ENCODE peak calls at places on chromosomes 3 and 15, in nine cellular contexts. D, B, F, P, M, V, U, L and Y are unnamed samples.

GRCh38 chr3:154971771-154972326 is 108.3 kb upstream of the MME start:
- DNase-seq in D (peak; percentile 86), B (no peak), F (peak; percentile 59), P (no peak), M (peak; percentile 59), V (no peak), U (no peak), L (no peak), Y (no peak)

GRCh38 chr3:100295089-100295488 is 34.3 kb downstream of the TBC1D23 start:
- DNase-seq in D (no peak), B (no peak), F (no peak), P (no peak), M (no peak), V (no peak), U (no peak), L (no peak), Y (no peak)

GRCh38 chr15:65363766-65364165 is 14.0 kb downstream of the IGDCC3 start:
- DNase-seq in D (no peak), B (no peak), F (no peak), P (no peak), M (no peak), V (no peak), U (no peak), L (no peak), Y (no peak)

GRCh38 chr3:186742618-186743335 is 25.6 kb downstream of the KNG1 start:
- DNase-seq in D (no peak), B (no peak), F (no peak), P (no peak), M (no peak), V (no peak), U (no peak), L (no peak), Y (no peak)

GRCh38 chr3:182618981-182619591 is 174.2 kb upstream of the ATP11B start:
- DNase-seq in D (no peak), B (peak; percentile 38), F (peak; percentile 72), P (no peak), M (peak; percentile 17), V (peak; percentile 68), U (no peak), L (no peak), Y (no peak)

GRCh38 chr15:67839929-67840746 is at the start of gene RNU6-1:
- DNase-seq in D (peak; percentile 86), B (peak; percentile 83), F (peak; percentile 95), P (peak; percentile 93), M (peak; percentile 93), V (peak; percentile 90), U (peak; percentile 89), L (peak; percentile 91), Y (peak; percentile 94)

GRCh38 chr3:196942915-196943277 is 568 bp upstream of the NCBP2 start:
- DNase-seq in D (no peak), B (no peak), F (no peak), P (peak; percentile 40), M (no peak), V (no peak), U (no peak), L (no peak), Y (no peak)

GRCh38 chr3:99909714-99910508 is 92.2 kb downstream of the CMSS1 start:
- DNase-seq in D (peak; percentile 23), B (peak; percentile 51), F (peak; percentile 72), P (no peak), M (peak; percentile 61), V (peak; percentile 83), U (no peak), L (no peak), Y (no peak)

GRCh38 chr3:187804120-187805106 is 59.1 kb upstream of the BCL6 start:
- DNase-seq in D (no peak), B (no peak), F (no peak), P (no peak), M (no peak), V (no peak), U (no peak), L (no peak), Y (no peak)

GRCh38 chr15:36882487-36883108 is 217.8 kb downstream of the MEIS2 start:
- DNase-seq in D (no peak), B (no peak), F (no peak), P (peak; percentile 50), M (no peak), V (peak; percentile 12), U (no peak), L (no peak), Y (no peak)

GRCh38 chr15:49521802-49522201 is 98.8 kb downstream of the FGF7 start:
- DNase-seq in D (no peak), B (peak; percentile 43), F (no peak), P (no peak), M (no peak), V (no peak), U (no peak), L (no peak), Y (no peak)

GRCh38 chr3:42256135-42256819 is 9.7 kb downstream of the CCK start:
- DNase-seq in D (no peak), B (peak; percentile 14), F (peak; percentile 45), P (no peak), M (peak; percentile 36), V (peak; percentile 41), U (no peak), L (no peak), Y (no peak)

GRCh38 chr15:80384442-80384841 is 19.7 kb upstream of the ARNT2 start:
- DNase-seq in D (no peak), B (no peak), F (no peak), P (no peak), M (no peak), V (no peak), U (no peak), L (no peak), Y (no peak)

GRCh38 chr15:48131324-48131723 is 10.5 kb downstream of the SLC24A5 start:
- DNase-seq in D (no peak), B (no peak), F (no peak), P (no peak), M (no peak), V (no peak), U (no peak), L (no peak), Y (no peak)

GRCh38 chr15:68561146-68561545 is 17.6 kb upstream of the CORO2B start:
- DNase-seq in D (no peak), B (no peak), F (no peak), P (no peak), M (no peak), V (no peak), U (no peak), L (no peak), Y (no peak)

GRCh38 chr3:14216257-14217048 is 37.8 kb downstream of the LSM3 start:
- DNase-seq in D (no peak), B (no peak), F (peak; percentile 80), P (peak; percentile 58), M (no peak), V (no peak), U (no peak), L (peak; percentile 49), Y (no peak)

GRCh38 chr3:30691944-30692343 is 85.5 kb downstream of the TGFBR2 start:
- DNase-seq in D (no peak), B (no peak), F (no peak), P (no peak), M (no peak), V (no peak), U (no peak), L (no peak), Y (no peak)

GRCh38 chr15:64909546-64909945 is 2.2 kb upstream of the ANKDD1A start:
- DNase-seq in D (no peak), B (no peak), F (no peak), P (no peak), M (no peak), V (no peak), U (no peak), L (no peak), Y (no peak)

GRCh38 chr15:45653702-45654424 is 19.0 kb downstream of the SQOR start:
- DNase-seq in D (no peak), B (no peak), F (no peak), P (no peak), M (no peak), V (no peak), U (no peak), L (no peak), Y (no peak)

GRCh38 chr3:62318365-62318751 is 55.0 kb downstream of the FEZF2 start:
- DNase-seq in D (no peak), B (peak; percentile 0), F (no peak), P (no peak), M (no peak), V (no peak), U (no peak), L (peak; percentile 3), Y (no peak)

GRCh38 chr3:113966172-113966571 is 18.4 kb downstream of the ZDHHC23 start:
- DNase-seq in D (no peak), B (no peak), F (no peak), P (no peak), M (no peak), V (no peak), U (no peak), L (no peak), Y (no peak)

GRCh38 chr15:31501536-31502157 is 175.0 kb downstream of the KLF13 start:
- DNase-seq in D (no peak), B (no peak), F (no peak), P (no peak), M (no peak), V (no peak), U (no peak), L (no peak), Y (no peak)

GRCh38 chr3:140277886-140278285 is 342.9 kb downstream of the CLSTN2 start:
- DNase-seq in D (no peak), B (no peak), F (no peak), P (no peak), M (no peak), V (no peak), U (no peak), L (no peak), Y (no peak)